ENCODE peak calls at places on chromosome 4, in four cellular contexts. S is K562, B is WTC11, W is HEK293T. C is an unnamed sample.

GRCh38 chr4:69093681-69094080 is 2.6 kb upstream of the UGT2B7 start:
- DNase-seq in B (no peak), W (no peak), S (no peak), C (no peak)

GRCh38 chr4:99027304-99027703 is 31.8 kb downstream of the METAP1 start:
- DNase-seq in S (no peak), W (no peak), B (no peak), C (peak; percentile 34)

GRCh38 chr4:704198-704891 is 1.3 kb upstream of the PCGF3 start:
- DNase-seq in W (no peak), B (no peak), S (no peak), C (no peak)

GRCh38 chr4:165931741-165932140 is 58.7 kb downstream of the TLL1 start:
- DNase-seq in S (no peak), W (no peak), B (no peak), C (no peak)

GRCh38 chr4:121189811-121190210 is 25.7 kb upstream of the TNIP3 start:
- DNase-seq in W (no peak), B (no peak), S (no peak), C (no peak)

GRCh38 chr4:106773106-106773905 is 262.8 kb downstream of the DKK2 start:
- DNase-seq in W (no peak), B (no peak), S (no peak), C (no peak)

GRCh38 chr4:149784018-149784417 is 31.6 kb downstream of the IQCM start:
- DNase-seq in W (no peak), B (no peak), S (no peak), C (no peak)

GRCh38 chr4:64617813-64618212 is 208.6 kb upstream of the TECRL start:
- DNase-seq in S (no peak), W (peak; percentile 7), B (no peak), C (no peak)

GRCh38 chr4:26789208-26789607 is 71.4 kb upstream of the STIM2 start:
- DNase-seq in B (no peak), S (no peak), W (no peak), C (no peak)

GRCh38 chr4:123555500-123556273 is 159.1 kb downstream of the SPRY1 start:
- DNase-seq in S (peak; percentile 41), B (no peak), W (peak; percentile 48), C (peak; percentile 98)

GRCh38 chr4:128858875-128859696 is 49.6 kb downstream of the JADE1 start:
- DNase-seq in B (no peak), W (no peak), S (no peak), C (no peak)

GRCh38 chr4:122921971-122922876 is at the start of gene NUDT6:
- DNase-seq in B (peak; percentile 75), S (peak; percentile 80), W (peak; percentile 66), C (peak; percentile 51)

GRCh38 chr4:112361181-112361791 is 64.1 kb downstream of the ALPK1 start:
- DNase-seq in B (peak; percentile 69), S (peak; percentile 8), W (no peak), C (peak; percentile 42)

GRCh38 chr4:177573487-177573886 is 131.2 kb upstream of the AGA start:
- DNase-seq in B (no peak), W (no peak), S (no peak), C (no peak)

GRCh38 chr4:56999751-57000150 is 21.1 kb downstream of the POLR2B start:
- DNase-seq in S (no peak), W (no peak), B (no peak), C (no peak)

DNA sequence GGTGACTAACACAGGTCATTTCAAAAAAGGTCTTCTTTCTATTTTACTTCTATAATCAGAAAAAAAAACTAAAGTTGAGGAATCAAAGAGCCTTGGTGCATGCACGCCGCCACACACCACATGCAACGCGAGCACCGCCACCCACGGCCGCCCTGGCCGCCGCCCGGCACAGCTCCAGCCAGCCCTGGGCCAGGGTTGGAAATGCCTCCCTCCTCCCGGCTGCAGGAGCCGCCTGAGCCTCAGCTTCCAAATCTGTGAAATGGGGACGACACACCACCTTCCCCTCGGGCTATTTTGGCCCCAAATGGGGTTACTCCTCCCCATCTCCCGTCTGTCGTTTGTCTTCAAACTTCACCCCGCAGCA is 39.7 kb upstream of the MAN2B2 start:
- DNase-seq in S (no peak), W (no peak), B (no peak), C (no peak)
- TF ChIP-seq ELF4 in S (no peak), W (no peak), B (no peak), C (no peak)

GRCh38 chr4:22391548-22391947 is 124.3 kb downstream of the ADGRA3 start:
- DNase-seq in W (no peak), S (no peak), B (no peak), C (no peak)

GRCh38 chr4:22385615-22386014 is 130.3 kb downstream of the ADGRA3 start:
- DNase-seq in W (no peak), S (no peak), B (no peak), C (no peak)

GRCh38 chr4:22384154-22384553 is 131.7 kb downstream of the ADGRA3 start:
- DNase-seq in S (no peak), W (no peak), B (no peak), C (no peak)

GRCh38 chr4:22389240-22389871 is 126.5 kb downstream of the ADGRA3 start:
- DNase-seq in S (peak; percentile 55), B (peak; percentile 57), W (peak; percentile 30), C (peak; percentile 59)
- TF ChIP-seq ELF4 in S (no peak), B (no peak), W (no peak), C (no peak)

DNA sequence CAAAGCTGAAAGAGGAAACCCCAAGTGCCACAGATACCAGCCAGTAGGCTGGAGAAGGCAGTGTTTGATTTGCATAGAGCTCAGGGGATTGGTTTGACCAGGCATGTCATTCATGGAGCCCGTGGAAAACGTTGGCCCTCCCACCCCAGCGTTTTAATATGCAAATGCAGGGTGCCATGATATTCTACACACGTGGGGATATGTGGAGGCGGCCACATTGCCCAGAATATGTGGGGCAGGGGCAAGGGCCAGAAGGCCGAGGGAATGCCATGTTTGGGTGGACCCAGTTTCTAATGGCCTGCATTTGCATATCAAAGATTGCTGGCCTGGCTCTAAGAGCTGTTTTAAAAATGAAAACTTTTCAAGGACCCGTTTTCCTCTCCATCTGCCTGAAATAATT is 71.1 kb downstream of the MAP9 start:
- DNase-seq in B (no peak), S (no peak), W (no peak), C (no peak)
- TF ChIP-seq ELF4 in B (no peak), S (no peak), W (no peak), C (no peak)

GRCh38 chr4:132759199-132759780 is 389.8 kb upstream of the PCDH10 start:
- DNase-seq in W (no peak), S (no peak), B (no peak), C (no peak)
- TF ChIP-seq ELF4 in W (no peak), S (no peak), B (no peak), C (no peak)

GRCh38 chr4:84847978-84848377 is 118.5 kb downstream of the WDFY3 start:
- DNase-seq in B (no peak), W (no peak), S (no peak), C (no peak)

GRCh38 chr4:84848432-84848831 is 118.1 kb downstream of the WDFY3 start:
- DNase-seq in S (no peak), W (no peak), B (no peak), C (no peak)

GRCh38 chr4:84855774-84856173 is 110.7 kb downstream of the WDFY3 start:
- DNase-seq in B (no peak), S (no peak), W (no peak), C (peak; percentile 18)

GRCh38 chr4:84849051-84849640 is 117.3 kb downstream of the WDFY3 start:
- DNase-seq in S (no peak), W (no peak), B (no peak), C (no peak)

GRCh38 chr4:84852081-84852480 is 114.4 kb downstream of the WDFY3 start:
- DNase-seq in B (no peak), W (no peak), S (no peak), C (no peak)
- TF ChIP-seq ELF4 in B (no peak), W (no peak), S (no peak), C (no peak)

GRCh38 chr4:184676093-184676492 is 26.6 kb downstream of the PRIMPOL start:
- DNase-seq in B (no peak), W (no peak), S (no peak), C (no peak)

GRCh38 chr4:184680698-184681097 is 31.2 kb downstream of the PRIMPOL start:
- DNase-seq in B (no peak), W (no peak), S (no peak), C (no peak)

GRCh38 chr4:184674011-184674410 is 24.5 kb downstream of the PRIMPOL start:
- DNase-seq in B (no peak), W (no peak), S (no peak), C (no peak)

GRCh38 chr4:184671101-184671500 is 21.6 kb downstream of the PRIMPOL start:
- DNase-seq in W (no peak), B (no peak), S (no peak), C (no peak)

GRCh38 chr4:184675018-184675417 is 25.5 kb downstream of the PRIMPOL start:
- DNase-seq in W (no peak), S (no peak), B (no peak), C (no peak)
- TF ChIP-seq ELF4 in W (no peak), S (no peak), B (no peak), C (no peak)

GRCh38 chr4:75514131-75514948 is at the start of the genes RCHY1 and THAP6:
- DNase-seq in B (peak; percentile 94), W (peak; percentile 91), S (peak; percentile 98), C (peak; percentile 96)

GRCh38 chr4:75513529-75514130 is 573 bp downstream of the RCHY1 start:
- DNase-seq in S (no peak), B (no peak), W (no peak), C (no peak)

GRCh38 chr4:75511841-75512240 is 2.4 kb downstream of the RCHY1 start:
- DNase-seq in W (no peak), B (no peak), S (peak; percentile 12), C (no peak)

GRCh38 chr4:75514949-75515612 is 808 bp downstream of the THAP6 start:
- DNase-seq in S (peak; percentile 25), W (no peak), B (no peak), C (no peak)

DNA sequence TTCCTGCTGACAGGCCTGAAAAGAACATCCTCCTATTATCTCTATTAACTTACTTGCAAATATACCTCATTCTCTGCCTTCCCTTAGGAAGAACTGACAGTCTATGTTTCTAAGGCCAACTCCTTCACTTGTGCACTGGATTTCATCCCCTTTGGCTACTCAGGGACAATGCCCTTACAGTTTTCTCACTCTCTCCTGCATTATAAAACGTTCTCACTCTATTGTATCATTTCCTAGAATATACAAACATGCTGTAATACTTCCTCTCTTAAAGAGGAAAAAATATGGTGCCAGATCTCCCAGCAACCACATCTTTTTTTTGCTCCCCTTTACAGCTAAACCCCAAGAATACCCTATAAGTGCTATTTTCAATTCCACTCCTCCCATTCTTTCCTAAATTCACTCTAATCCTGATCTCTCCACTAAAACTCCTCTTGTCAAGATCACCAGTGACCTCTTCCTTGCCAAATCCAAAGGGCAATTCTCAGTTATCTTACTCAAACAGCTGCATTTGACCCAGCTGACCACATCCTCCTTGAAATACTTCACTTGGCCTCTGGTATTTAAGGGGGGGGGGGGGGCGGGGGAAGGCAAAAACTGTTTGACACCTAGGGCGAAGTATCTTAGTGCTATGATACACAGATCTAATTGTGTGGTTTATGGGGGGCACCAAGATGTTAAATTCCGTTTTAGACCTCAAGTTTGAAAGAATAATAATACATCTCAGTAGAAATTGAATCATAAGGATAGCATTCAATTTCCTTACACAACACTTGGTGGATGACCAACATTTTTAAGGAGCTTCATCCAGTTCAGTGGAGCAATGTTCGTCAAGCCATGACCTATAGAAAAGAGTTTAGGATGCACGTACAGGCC is 1.6 kb downstream of the RCHY1 start:
- DNase-seq in S (peak; percentile 89), W (no peak), B (no peak), C (peak; percentile 24)
- TF ChIP-seq ELF4 in S (peak; percentile 59), W (no peak), B (no peak), C (no peak)

C was measured in HepG2.